ENCODE peak calls at places on chromosomes 5 and 9, in six cellular contexts. J, Y, Q, N, Z and I are unnamed samples.
A peak's percentile ranks its signal among the peaks of the same experiment; 100 is the strongest.

GRCh38 chr9:127816362-127816725 is 13.7 kb downstream of the FPGS start:
- DNase-seq in J (no peak), Y (no peak), Q (no peak), N (no peak), Z (no peak), I (no peak)

GRCh38 chr5:133508845-133509741 is 103.2 kb downstream of the FSTL4 start:
- DNase-seq in J (no peak), Y (no peak), Q (no peak), N (no peak), Z (no peak), I (no peak)

GRCh38 chr9:89444212-89444611 is 53.7 kb downstream of the SEMA4D start:
- DNase-seq in J (no peak), Y (no peak), Q (no peak), N (no peak), Z (no peak), I (no peak)

GRCh38 chr9:110099236-110099741 is 108.7 kb downstream of the C9orf152 start:
- DNase-seq in J (no peak), Y (no peak), Q (no peak), N (no peak), Z (no peak), I (no peak)

GRCh38 chr9:133866946-133867345 is 125.2 kb downstream of the VAV2 start:
- DNase-seq in J (no peak), Y (no peak), Q (no peak), N (no peak), Z (no peak), I (no peak)

GRCh38 chr5:169339869-169340268 is 38.9 kb upstream of the SLIT3 start:
- DNase-seq in J (no peak), Y (no peak), Q (no peak), N (no peak), Z (no peak), I (no peak)

GRCh38 chr9:89622933-89623861 is 18.4 kb downstream of the GADD45G start:
- DNase-seq in J (no peak), Y (peak; percentile 18), Q (peak; percentile 92), N (no peak), Z (no peak), I (no peak)

GRCh38 chr9:33167949-33168535 is 906 bp upstream of the B4GALT1 start:
- DNase-seq in J (no peak), Y (no peak), Q (peak; percentile 80), N (peak; percentile 33), Z (no peak), I (peak; percentile 84)

GRCh38 chr5:133398646-133399081 is 213.7 kb downstream of the FSTL4 start:
- DNase-seq in J (no peak), Y (no peak), Q (no peak), N (no peak), Z (no peak), I (no peak)

GRCh38 chr9:127569819-127570401 is 42.2 kb upstream of the STXBP1 start:
- DNase-seq in J (no peak), Y (no peak), Q (no peak), N (no peak), Z (no peak), I (no peak)

GRCh38 chr9:107708786-107709185 is 219.2 kb upstream of the KLF4 start:
- DNase-seq in J (no peak), Y (no peak), Q (no peak), N (no peak), Z (no peak), I (no peak)

GRCh38 chr9:21994996-21995651 is 533 bp downstream of the CDKN2B-AS1 start:
- DNase-seq in J (peak; percentile 63), Y (peak; percentile 44), Q (peak; percentile 85), N (peak; percentile 77), Z (no peak), I (peak; percentile 89)

GRCh38 chr5:126600631-126601511 is at the start of gene PHAX:
- DNase-seq in J (peak; percentile 58), Y (peak; percentile 76), Q (peak; percentile 84), N (peak; percentile 89), Z (no peak), I (peak; percentile 61)

GRCh38 chr5:34787035-34787434 is 51.9 kb upstream of the TTC23L start:
- DNase-seq in J (no peak), Y (no peak), Q (no peak), N (no peak), Z (no peak), I (no peak)

GRCh38 chr5:66307647-66308257 is 163.7 kb downstream of the SREK1 start:
- DNase-seq in J (no peak), Y (no peak), Q (no peak), N (peak; percentile 56), Z (peak; percentile 61), I (no peak)

GRCh38 chr5:88680253-88681132 is 202.5 kb downstream of the MEF2C start:
- DNase-seq in J (no peak), Y (peak; percentile 93), Q (no peak), N (peak; percentile 86), Z (no peak), I (peak; percentile 66)

GRCh38 chr9:114652776-114653555 is 4.6 kb downstream of the TEX53 start:
- DNase-seq in J (no peak), Y (no peak), Q (no peak), N (no peak), Z (no peak), I (no peak)

GRCh38 chr5:2581418-2581817 is 170.1 kb downstream of the IRX2 start:
- DNase-seq in J (no peak), Y (no peak), Q (no peak), N (no peak), Z (no peak), I (no peak)

GRCh38 chr5:149675467-149676201 is 54.5 kb upstream of the PPARGC1B start:
- DNase-seq in J (no peak), Y (no peak), Q (no peak), N (no peak), Z (no peak), I (no peak)

GRCh38 chr5:36644727-36645126 is 38.3 kb downstream of the SLC1A3 start:
- DNase-seq in J (no peak), Y (no peak), Q (no peak), N (peak; percentile 75), Z (no peak), I (no peak)

GRCh38 chr9:70479880-70480291 is 65.4 kb upstream of the KLF9 start:
- DNase-seq in J (no peak), Y (no peak), Q (peak; percentile 72), N (no peak), Z (no peak), I (no peak)

GRCh38 chr5:102958481-102959011 is 161.4 kb downstream of the GIN1 start:
- DNase-seq in J (no peak), Y (no peak), Q (no peak), N (no peak), Z (peak; percentile 12), I (no peak)

DNA sequence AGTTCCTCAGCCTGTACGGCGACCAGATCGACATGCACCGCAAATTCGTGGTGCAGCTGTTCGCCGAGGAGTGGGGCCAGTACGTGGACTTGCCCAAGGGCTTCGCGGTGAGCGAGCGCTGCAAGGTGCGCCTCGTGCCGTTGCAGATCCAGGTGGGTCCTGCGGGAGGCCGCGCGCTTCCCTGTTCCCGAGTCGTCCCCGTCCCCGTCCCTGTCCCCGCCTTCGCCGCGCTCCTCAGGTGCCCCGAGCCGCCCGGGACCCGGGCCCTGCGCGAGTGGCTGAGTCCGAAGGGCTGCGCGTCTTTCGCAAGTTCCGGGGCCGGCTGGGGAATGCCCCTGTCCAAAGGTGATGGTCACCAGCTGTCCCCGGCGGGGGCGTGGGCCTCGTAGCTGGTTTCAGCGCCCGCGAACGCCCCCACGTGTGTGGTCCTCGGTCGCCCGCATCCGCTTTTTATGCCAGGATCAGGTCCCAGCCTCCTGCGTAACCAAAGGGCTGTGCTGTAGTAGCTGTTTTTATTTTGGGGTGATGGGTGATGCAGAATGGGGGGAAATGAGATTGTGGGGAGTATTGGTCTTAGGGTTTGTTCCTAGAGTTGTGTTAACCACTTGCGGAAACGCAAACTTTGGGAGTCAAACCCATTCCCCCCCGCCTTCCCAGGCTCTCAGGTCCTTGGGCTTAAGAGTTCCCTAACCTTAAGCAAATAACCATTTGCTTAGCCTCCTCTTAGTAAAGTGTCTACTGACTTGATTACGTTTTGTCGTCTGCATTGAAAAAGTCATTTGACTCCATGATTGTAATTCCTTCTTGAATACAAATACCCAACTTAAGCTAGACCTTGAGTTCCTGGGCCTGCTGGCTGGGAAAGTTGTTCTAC is 612 bp downstream of the ISOC1 start:
- DNase-seq in J (peak; percentile 36), Y (peak; percentile 47), Q (peak; percentile 85), N (peak; percentile 83), Z (no peak), I (peak; percentile 57)
- TF ChIP-seq CTCF in J (no peak), Y (peak; percentile 13), Q (no peak), N (peak; percentile 35), Z (no peak), I (no peak)

GRCh38 chr5:111061618-111062017 is 9.9 kb upstream of the TSLP start:
- DNase-seq in J (no peak), Y (no peak), Q (no peak), N (no peak), Z (no peak), I (no peak)
- TF ChIP-seq CTCF in J (no peak), Y (no peak), Q (no peak), N (no peak), Z (no peak), I (no peak)

GRCh38 chr9:4386819-4387218 is 87.0 kb upstream of the GLIS3 start:
- DNase-seq in J (no peak), Y (no peak), Q (no peak), N (peak; percentile 24), Z (no peak), I (no peak)
- TF ChIP-seq CTCF in J (no peak), Y (no peak), Q (no peak), N (peak; percentile 2), Z (no peak), I (no peak)

GRCh38 chr9:105539452-105539851 is 18.5 kb upstream of the FKTN start:
- DNase-seq in J (no peak), Y (no peak), Q (no peak), N (peak; percentile 18), Z (peak; percentile 2), I (no peak)
- TF ChIP-seq CTCF in J (no peak), Y (peak; percentile 33), Q (no peak), N (no peak), Z (peak; percentile 28), I (no peak)

DNA sequence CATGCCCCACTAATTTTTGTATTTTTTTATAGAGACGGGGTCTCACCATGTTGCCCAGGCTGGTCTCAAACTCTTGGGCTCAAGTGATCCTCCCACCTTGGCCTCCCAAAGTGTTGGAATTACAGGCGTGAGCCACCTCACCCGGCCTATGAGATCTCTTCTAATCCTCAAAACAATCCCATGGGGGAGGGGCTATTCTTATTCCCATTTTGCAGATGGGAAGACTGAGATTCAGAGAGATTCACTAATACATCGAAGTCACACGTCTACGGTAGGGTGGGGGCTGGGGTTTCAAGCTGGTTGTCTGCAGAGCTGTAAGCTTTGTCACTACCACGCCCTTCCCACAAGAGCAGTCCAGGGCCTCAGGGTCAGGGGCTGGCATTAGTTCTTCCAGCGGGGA is 14.0 kb upstream of the NTNG2 start:
- DNase-seq in J (no peak), Y (no peak), Q (no peak), N (no peak), Z (no peak), I (no peak)
- TF ChIP-seq CTCF in J (no peak), Y (no peak), Q (no peak), N (no peak), Z (no peak), I (no peak)